ENCODE peak calls at places on chromosomes 7 and 10, in four cellular contexts. Z is endodermal cell, K is HCT116, M is thoracic aorta. A is an unnamed sample.

GRCh38 chr10:106506509-106507265 is 657.8 kb downstream of the SORCS1 start:
- DNase-seq in Z (no peak), K (no peak), M (no peak), A (no peak)

GRCh38 chr10:111488668-111489067 is 411.8 kb downstream of the ADRA2A start:
- DNase-seq in Z (no peak), K (no peak), M (no peak), A (no peak)

GRCh38 chr7:99386584-99387238 is 12.2 kb downstream of the ARPC1B start:
- DNase-seq in Z (no peak), K (no peak), M (no peak), A (no peak)

GRCh38 chr7:116543664-116544063 is 18.8 kb downstream of the CAV1 start:
- DNase-seq in Z (no peak), K (no peak), M (no peak), A (no peak)

GRCh38 chr10:116780691-116781205 is 38.4 kb upstream of the HSPA12A start:
- DNase-seq in Z (no peak), K (no peak), M (no peak), A (no peak)

GRCh38 chr7:130649004-130649790 is 19.4 kb downstream of the COPG2 start:
- DNase-seq in Z (no peak), K (peak; percentile 68), M (no peak), A (no peak)

GRCh38 chr7:101717986-101718746 is 89.1 kb upstream of the MYL10 start:
- DNase-seq in Z (no peak), K (no peak), M (no peak), A (no peak)

GRCh38 chr7:96287168-96287567 is 34.7 kb downstream of the SLC25A13 start:
- DNase-seq in Z (no peak), K (no peak), M (no peak), A (no peak)

GRCh38 chr10:598415-599170 is 90.9 kb downstream of the DIP2C start:
- DNase-seq in Z (no peak), K (no peak), M (no peak), A (no peak)

GRCh38 chr7:134593530-134594392 is 44.9 kb downstream of the AKR1B15 start:
- DNase-seq in Z (no peak), K (no peak), M (peak; percentile 44), A (no peak)

GRCh38 chr7:147540743-147541142 is 1049.8 kb upstream of the C7orf33 start:
- DNase-seq in Z (no peak), K (no peak), M (no peak), A (no peak)

GRCh38 chr7:95198891-95199290 is 125.4 kb downstream of the PON1 start:
- DNase-seq in Z (no peak), K (no peak), M (no peak), A (no peak)

GRCh38 chr7:87354749-87355148 is 9.3 kb downstream of the CROT start:
- DNase-seq in Z (no peak), K (peak; percentile 19), M (no peak), A (no peak)

GRCh38 chr7:105680505-105681187 is 99.4 kb upstream of the EFCAB10 start:
- DNase-seq in Z (no peak), K (no peak), M (no peak), A (no peak)

GRCh38 chr10:132970641-132971438 is 28.5 kb upstream of the CFAP46 start:
- DNase-seq in Z (no peak), K (no peak), M (no peak), A (no peak)

GRCh38 chr10:85900060-85900459 is 466.5 kb downstream of the GRID1 start:
- DNase-seq in Z (no peak), K (no peak), M (no peak), A (no peak)

GRCh38 chr7:81629702-81630101 is 140.1 kb downstream of the HGF start:
- DNase-seq in Z (no peak), K (no peak), M (no peak), A (no peak)

GRCh38 chr10:116737582-116738358 is 4.6 kb downstream of the HSPA12A start:
- DNase-seq in Z (peak; percentile 80), K (no peak), M (no peak), A (no peak)

GRCh38 chr10:28892818-28893547 is 215.7 kb downstream of the BAMBI start:
- DNase-seq in Z (no peak), K (no peak), M (no peak), A (no peak)

GRCh38 chr10:96287392-96288105 is 16.2 kb upstream of the BLNK start:
- DNase-seq in Z (no peak), K (no peak), M (no peak), A (no peak)

GRCh38 chr7:75842836-75843446 is 29.3 kb upstream of the CCL24 start:
- DNase-seq in Z (no peak), K (no peak), M (no peak), A (peak; percentile 67)

GRCh38 chr7:17672774-17673173 is 267.5 kb downstream of the SNX13 start:
- DNase-seq in Z (no peak), K (no peak), M (no peak), A (no peak)

GRCh38 chr7:102897856-102898531 is 14.8 kb upstream of the LRRC17 start:
- DNase-seq in Z (no peak), K (no peak), M (no peak), A (no peak)

GRCh38 chr10:119439922-119440321 is 102.6 kb downstream of the RGS10 start:
- DNase-seq in Z (no peak), K (no peak), M (no peak), A (no peak)

GRCh38 chr7:50733552-50733951 is 49.1 kb downstream of the GRB10 start:
- DNase-seq in Z (no peak), K (no peak), M (no peak), A (no peak)

GRCh38 chr10:122142652-122143237 is 128.4 kb upstream of the BTBD16 start:
- DNase-seq in Z (peak; percentile 93), K (no peak), M (no peak), A (no peak)

GRCh38 chr10:101902032-101902799 is 58.6 kb upstream of the KCNIP2 start:
- DNase-seq in Z (peak; percentile 71), K (no peak), M (no peak), A (no peak)

GRCh38 chr7:47787249-47788069 is 160.8 kb downstream of the PKD1L1 start:
- DNase-seq in Z (no peak), K (no peak), M (no peak), A (no peak)
- H3K4me3 ChIP-seq in Z (no peak overlapping the region), K (no peak overlapping the region), M (no peak overlapping the region), A (no peak overlapping the region)

DNA sequence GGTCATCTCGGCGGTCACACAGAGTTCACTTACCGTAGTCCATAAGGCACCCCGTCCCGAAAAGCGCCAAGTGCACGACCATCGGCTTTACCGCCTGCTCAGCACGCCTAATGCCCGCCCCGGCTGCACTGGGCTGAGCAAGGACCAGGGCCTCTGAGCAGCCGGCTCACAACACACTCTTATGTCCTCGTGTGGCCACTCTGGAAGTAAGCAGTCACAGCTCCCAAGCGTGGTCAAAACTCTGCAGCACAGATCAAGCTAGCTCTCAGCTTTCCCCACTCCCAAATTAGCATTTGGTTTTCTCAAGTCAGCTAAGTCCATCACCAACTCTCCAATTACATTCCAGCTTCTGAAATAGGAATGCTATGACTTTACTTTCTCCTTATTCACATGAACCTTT is 57.7 kb downstream of the MAD1L1 start:
- DNase-seq in Z (no peak), K (no peak), M (no peak), A (no peak)
- TF ChIP-seq CTCF in Z (no peak), K (no peak), M (no peak), A (no peak)

GRCh38 chr7:45920543-45921380 is at the start of gene IGFBP3:
- DNase-seq in Z (peak; percentile 89), K (no peak), M (no peak), A (no peak)

GRCh38 chr7:45923290-45923689 is 2.2 kb upstream of the IGFBP3 start:
- DNase-seq in Z (peak; percentile 92), K (no peak), M (no peak), A (peak; percentile 95)

GRCh38 chr7:45922810-45923209 is 1.7 kb upstream of the IGFBP3 start:
- DNase-seq in Z (no peak), K (no peak), M (no peak), A (no peak)

GRCh38 chr7:45921381-45921698 is 268 bp upstream of the IGFBP3 start:
- DNase-seq in Z (no peak), K (no peak), M (no peak), A (no peak)

DNA sequence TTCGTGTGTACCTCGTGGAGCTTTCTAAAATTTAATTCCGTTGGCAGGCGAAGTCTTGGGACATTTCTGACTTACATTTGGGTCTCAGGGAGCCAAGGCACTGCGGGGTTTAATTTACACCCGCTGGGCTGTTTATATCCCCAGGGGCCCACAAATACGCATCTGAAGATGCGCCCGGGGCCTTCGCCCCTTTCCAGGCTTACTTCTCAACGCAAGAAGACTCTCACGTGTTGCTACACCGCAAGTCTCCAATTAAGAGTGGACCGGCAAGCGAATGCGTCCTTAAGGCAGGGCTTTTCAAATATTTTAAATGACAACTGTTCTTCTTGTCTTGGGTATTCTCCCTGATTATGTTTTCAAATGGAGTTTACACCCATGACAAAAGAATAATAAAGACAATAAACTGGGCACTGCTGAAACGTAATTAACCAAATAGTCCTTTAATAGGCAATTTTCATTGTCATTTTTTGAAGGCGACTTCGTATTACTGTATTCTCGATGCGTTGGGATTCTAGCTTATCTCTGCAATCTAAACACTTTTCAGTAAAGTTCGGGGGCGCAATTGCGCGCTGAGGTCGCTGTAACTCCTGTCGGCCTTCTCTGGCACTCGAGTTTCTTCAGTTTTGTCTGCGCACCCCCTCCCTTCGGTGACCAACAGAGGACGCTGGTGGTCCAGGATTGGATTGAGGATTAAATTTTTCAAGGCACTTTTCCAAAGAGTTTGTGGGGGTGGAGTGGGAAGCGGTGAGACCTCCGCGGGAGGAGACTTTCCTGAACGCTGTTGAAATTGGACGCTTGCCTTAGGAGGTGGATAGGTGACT is 837 bp upstream of the IGFBP3 start:
- DNase-seq in Z (peak; percentile 94), K (peak; percentile 44), M (no peak), A (peak; percentile 48)
- H3K4me3 ChIP-seq in Z (peak overlapping the region; percentile 74), K (no peak overlapping the region), M (peak overlapping the region; percentile 74), A (no peak overlapping the region)

GRCh38 chr10:18312385-18313145 is 172.3 kb downstream of the CACNB2 start:
- DNase-seq in Z (no peak), K (peak; percentile 15), M (no peak), A (no peak)
- TF ChIP-seq CTCF in Z (peak; percentile 77), K (peak; percentile 24), M (peak; percentile 26), A (no peak)